ENCODE peak calls at places on chromosomes 2 and 18, in four cellular contexts. One of them, this sample, is unnamed.

GRCh38 chr2:12657560-12657959 is 59.2 kb upstream of the TRIB2 start:
- DNase-seq in HCT116: no peak
- DNase-seq in transverse colon: no peak
- DNase-seq in A549: no peak
- DNase-seq in this sample: no peak

GRCh38 chr2:227241005-227241404 is 76.6 kb downstream of the COL4A3 start:
- DNase-seq in HCT116: no peak
- DNase-seq in transverse colon: no peak
- DNase-seq in A549: no peak
- DNase-seq in this sample: no peak

GRCh38 chr2:56224316-56224715 is 40.5 kb downstream of the CCDC85A start:
- DNase-seq in HCT116: no peak
- DNase-seq in transverse colon: no peak
- DNase-seq in A549: no peak
- DNase-seq in this sample: no peak

GRCh38 chr2:36975306-36975705 is 9.0 kb upstream of the STRN start:
- DNase-seq in HCT116: no peak
- DNase-seq in transverse colon: no peak
- DNase-seq in A549: no peak
- DNase-seq in this sample: no peak

GRCh38 chr2:111617804-111618576 is 266.0 kb downstream of the ANAPC1 start:
- DNase-seq in HCT116: peak; percentile 34
- DNase-seq in transverse colon: no peak
- DNase-seq in A549: no peak
- DNase-seq in this sample: peak; percentile 17

GRCh38 chr2:199223791-199224190 is 233.9 kb downstream of the SATB2 start:
- DNase-seq in HCT116: no peak
- DNase-seq in transverse colon: no peak
- DNase-seq in A549: peak; percentile 35
- DNase-seq in this sample: no peak

GRCh38 chr2:65554765-65555561 is 122.6 kb upstream of the SPRED2 start:
- DNase-seq in HCT116: no peak
- DNase-seq in transverse colon: no peak
- DNase-seq in A549: no peak
- DNase-seq in this sample: no peak

GRCh38 chr2:179050735-179051134 is 798 bp upstream of the CCDC141 start:
- DNase-seq in HCT116: no peak
- DNase-seq in transverse colon: no peak
- DNase-seq in A549: no peak
- DNase-seq in this sample: no peak

GRCh38 chr18:34650121-34650545 is 60.0 kb upstream of the DTNA start:
- DNase-seq in HCT116: no peak
- DNase-seq in transverse colon: no peak
- DNase-seq in A549: no peak
- DNase-seq in this sample: no peak

DNA sequence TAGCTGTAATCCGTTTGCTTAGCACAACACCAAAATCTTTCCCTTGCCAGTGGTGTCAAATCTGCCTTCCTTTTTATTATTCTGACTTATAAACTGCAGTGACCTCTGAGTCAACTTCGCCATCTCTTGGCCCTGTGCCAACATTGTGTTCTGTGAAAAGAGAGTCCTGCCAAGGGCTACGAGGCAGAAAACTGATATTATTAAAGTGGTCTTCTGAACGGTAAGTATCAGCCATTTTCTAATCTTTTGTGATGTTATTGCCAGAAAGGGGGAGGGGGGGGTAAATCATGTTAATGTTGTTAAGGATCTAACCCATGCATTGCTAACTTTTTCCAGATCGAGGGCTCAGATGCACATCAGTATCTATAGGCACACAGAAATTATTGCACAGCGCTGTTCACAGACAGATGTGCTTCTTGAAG is 121.5 kb upstream of the LTBP1 start:
- DNase-seq in HCT116: no peak
- DNase-seq in transverse colon: no peak
- DNase-seq in A549: no peak
- DNase-seq in this sample: peak; percentile 63
- H3K4me3 ChIP-seq in HCT116: no peak overlapping the region
- H3K4me3 ChIP-seq in transverse colon: no peak overlapping the region
- H3K4me3 ChIP-seq in A549: no peak overlapping the region
- H3K4me3 ChIP-seq in this sample: no peak overlapping the region

GRCh38 chr2:120431386-120432292 is 85.7 kb downstream of the INHBB start:
- DNase-seq in HCT116: no peak
- DNase-seq in transverse colon: no peak
- DNase-seq in A549: no peak
- DNase-seq in this sample: no peak

GRCh38 chr2:120433816-120434290 is 87.9 kb downstream of the INHBB start:
- DNase-seq in HCT116: no peak
- DNase-seq in transverse colon: no peak
- DNase-seq in A549: no peak
- DNase-seq in this sample: peak; percentile 9

GRCh38 chr2:120430957-120431356 is 85.0 kb downstream of the INHBB start:
- DNase-seq in HCT116: no peak
- DNase-seq in transverse colon: no peak
- DNase-seq in A549: no peak
- DNase-seq in this sample: no peak

GRCh38 chr2:120432976-120433815 is 87.3 kb downstream of the INHBB start:
- DNase-seq in HCT116: no peak
- DNase-seq in transverse colon: no peak
- DNase-seq in A549: no peak
- DNase-seq in this sample: no peak

DNA sequence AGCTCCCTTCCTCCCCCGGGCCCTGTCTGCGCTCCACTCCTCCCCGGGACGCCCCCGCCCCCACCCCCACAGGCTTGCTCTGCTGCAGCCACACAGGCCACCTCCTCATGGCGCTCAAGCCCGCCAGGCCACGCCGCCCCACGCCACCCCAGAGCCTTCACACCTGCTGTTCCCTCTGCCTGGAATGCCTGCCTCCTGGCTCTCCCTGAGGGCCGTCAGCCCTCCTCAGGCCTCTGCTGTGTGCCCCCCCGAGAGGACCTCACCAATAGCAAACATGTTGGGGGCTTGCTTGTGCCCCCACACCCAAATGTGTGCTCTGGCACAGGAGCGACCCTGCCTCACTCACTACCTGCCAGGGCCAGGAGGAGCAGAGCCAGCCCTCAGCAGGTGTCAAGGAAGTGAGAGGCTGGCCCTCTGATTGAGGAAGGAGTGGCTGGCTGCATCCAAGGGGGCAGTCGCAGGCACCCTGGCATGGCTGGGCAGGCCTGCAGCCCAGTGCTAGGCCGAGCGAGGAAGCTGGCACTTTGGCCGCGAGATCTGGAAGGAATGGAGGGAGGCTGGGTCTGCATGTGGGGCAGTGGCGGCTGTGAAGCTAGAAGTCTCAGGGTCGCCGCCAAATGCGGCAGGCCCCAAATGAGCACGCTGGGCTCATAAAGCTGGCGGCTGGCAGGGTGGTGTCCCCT is 86.5 kb downstream of the INHBB start:
- DNase-seq in HCT116: no peak
- DNase-seq in transverse colon: no peak
- DNase-seq in A549: no peak
- DNase-seq in this sample: no peak
- H3K4me1 ChIP-seq in HCT116: no peaks in the 10 kb centered on the region
- H3K4me1 ChIP-seq in transverse colon: no peaks in the 10 kb centered on the region
- H3K4me1 ChIP-seq in A549: peaks cover 14% of the 10 kb centered on the region
- H3K4me1 ChIP-seq in this sample: no peaks in the 10 kb centered on the region

GRCh38 chr2:101963198-101963597 is 28.6 kb upstream of the IL1R2 start:
- DNase-seq in HCT116: no peak
- DNase-seq in transverse colon: no peak
- DNase-seq in A549: no peak
- DNase-seq in this sample: no peak

GRCh38 chr2:101958071-101958470 is 33.7 kb upstream of the IL1R2 start:
- DNase-seq in HCT116: no peak
- DNase-seq in transverse colon: no peak
- DNase-seq in A549: no peak
- DNase-seq in this sample: no peak

GRCh38 chr2:101962243-101962809 is 29.4 kb upstream of the IL1R2 start:
- DNase-seq in HCT116: no peak
- DNase-seq in transverse colon: no peak
- DNase-seq in A549: no peak
- DNase-seq in this sample: no peak

GRCh38 chr2:101960903-101961286 is 30.9 kb upstream of the IL1R2 start:
- DNase-seq in HCT116: no peak
- DNase-seq in transverse colon: no peak
- DNase-seq in A549: no peak
- DNase-seq in this sample: no peak

DNA sequence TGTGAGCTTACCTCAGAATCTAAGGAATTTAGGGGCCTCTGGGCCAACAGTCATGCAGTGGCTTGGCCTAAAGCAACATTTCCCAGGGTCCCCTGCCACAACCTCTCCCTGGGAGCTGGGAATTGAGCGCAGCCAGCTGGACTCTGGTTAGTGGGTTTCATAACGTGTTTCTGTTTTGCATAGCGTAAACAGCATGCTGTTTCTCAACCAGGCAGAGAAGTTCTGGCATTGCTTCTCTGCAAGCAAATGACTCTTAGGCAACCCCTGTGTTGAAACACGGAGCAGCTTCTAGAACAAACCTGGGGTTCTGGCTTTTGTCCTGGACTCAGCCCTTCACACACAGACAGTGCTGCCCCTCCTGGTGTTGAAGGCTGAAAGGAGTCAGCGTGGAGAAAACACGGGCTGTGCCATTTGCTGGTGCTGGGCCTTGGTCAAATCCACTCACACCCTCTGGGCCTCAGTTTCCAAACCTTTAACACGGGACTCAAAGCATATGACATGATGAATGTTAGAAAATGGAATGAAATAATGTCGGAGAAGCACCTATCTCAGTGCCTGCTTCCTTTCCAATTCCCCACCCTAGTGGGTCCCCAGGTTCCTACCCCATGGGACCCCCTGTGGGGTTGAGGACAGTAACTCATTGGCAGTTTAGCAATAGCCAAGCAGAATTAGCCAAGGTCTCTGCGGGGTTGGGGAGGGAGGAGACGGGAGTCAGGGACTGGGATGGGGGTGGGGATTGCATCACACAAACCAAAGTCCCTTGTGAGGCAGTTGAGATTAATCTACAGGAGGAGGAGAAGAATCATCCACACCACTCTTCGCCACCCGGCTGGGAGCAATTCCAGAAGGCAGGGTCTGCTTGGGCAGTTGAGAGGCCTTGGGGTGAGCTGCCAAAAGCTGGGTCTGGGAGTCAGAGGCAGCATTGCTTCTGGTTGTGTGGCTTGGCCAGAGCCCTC is 30.2 kb upstream of the IL1R2 start:
- DNase-seq in HCT116: no peak
- DNase-seq in transverse colon: peak; percentile 68
- DNase-seq in A549: no peak
- DNase-seq in this sample: peak; percentile 82
- TF ChIP-seq POLR2A in HCT116: no peak
- TF ChIP-seq POLR2A in transverse colon: no peak
- TF ChIP-seq POLR2A in A549: no peak
- TF ChIP-seq POLR2A in this sample: no peak

DNA sequence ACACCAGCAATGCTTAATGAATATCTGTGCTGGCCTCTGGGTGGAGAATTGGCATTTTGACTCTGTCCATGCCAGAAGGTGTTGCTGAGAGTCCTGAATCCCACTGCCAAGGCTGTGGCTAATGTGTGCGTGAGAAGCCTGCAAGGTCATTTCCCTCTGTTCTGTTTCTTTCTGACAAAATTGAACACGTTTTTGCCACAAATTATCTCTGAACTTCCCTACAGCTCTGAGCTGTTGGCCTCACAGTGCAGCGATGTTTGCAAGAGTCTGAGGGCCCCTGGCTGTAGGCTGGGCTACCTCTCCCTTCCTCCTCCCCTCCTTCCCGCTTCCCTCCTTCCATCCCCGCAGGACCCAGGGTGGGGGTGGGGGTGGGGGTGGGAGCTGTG is 154.1 kb upstream of the HS6ST1 start:
- DNase-seq in HCT116: no peak
- DNase-seq in transverse colon: no peak
- DNase-seq in A549: no peak
- DNase-seq in this sample: peak; percentile 67
- H3K4me3 ChIP-seq in HCT116: no peak overlapping the region
- H3K4me3 ChIP-seq in transverse colon: no peak overlapping the region
- H3K4me3 ChIP-seq in A549: no peak overlapping the region
- H3K4me3 ChIP-seq in this sample: no peak overlapping the region

GRCh38 chr18:7601249-7601620 is 34.1 kb downstream of the PTPRM start:
- DNase-seq in HCT116: no peak
- DNase-seq in transverse colon: no peak
- DNase-seq in A549: no peak
- DNase-seq in this sample: no peak

GRCh38 chr18:7601936-7602335 is 34.8 kb downstream of the PTPRM start:
- DNase-seq in HCT116: no peak
- DNase-seq in transverse colon: no peak
- DNase-seq in A549: no peak
- DNase-seq in this sample: no peak

GRCh38 chr18:7598167-7599062 is 31.3 kb downstream of the PTPRM start:
- DNase-seq in HCT116: no peak
- DNase-seq in transverse colon: no peak
- DNase-seq in A549: no peak
- DNase-seq in this sample: peak; percentile 23

GRCh38 chr18:7600036-7600435 is 32.9 kb downstream of the PTPRM start:
- DNase-seq in HCT116: no peak
- DNase-seq in transverse colon: no peak
- DNase-seq in A549: no peak
- DNase-seq in this sample: no peak

DNA sequence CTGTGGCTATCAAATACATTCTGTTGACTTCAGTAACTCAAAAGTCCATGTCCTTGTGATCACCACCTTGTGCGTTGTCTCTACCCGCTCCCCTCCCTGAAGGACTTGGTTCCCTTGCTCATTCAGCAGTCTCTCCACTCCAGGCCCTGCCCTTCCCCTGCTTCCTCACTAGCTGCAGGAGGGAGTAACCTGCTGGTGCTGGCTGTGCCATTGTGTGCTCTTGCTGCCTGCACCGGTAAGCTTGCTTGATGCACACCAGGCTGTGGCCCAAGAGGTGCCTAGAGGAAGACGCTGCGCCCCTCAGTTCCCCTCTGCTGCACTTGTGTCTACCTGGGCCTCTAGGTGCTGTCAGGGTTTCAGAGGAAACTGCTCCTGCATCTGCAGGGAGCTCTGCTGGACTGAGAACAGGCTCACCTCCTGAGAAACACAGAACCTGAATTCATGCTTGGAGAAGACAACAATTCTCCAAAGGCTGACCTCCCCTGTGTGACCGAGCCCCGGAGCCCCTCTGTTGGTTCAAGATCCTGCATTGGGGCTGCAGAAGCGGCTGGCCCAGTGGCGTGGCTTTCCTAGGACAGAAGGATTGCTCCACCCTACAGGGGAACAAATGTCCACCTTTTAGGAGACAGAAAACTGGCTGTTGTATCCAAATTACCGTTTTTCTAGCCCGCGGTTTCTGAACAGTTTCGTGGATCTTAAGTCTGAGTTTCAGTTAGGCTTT is 33.6 kb downstream of the PTPRM start:
- DNase-seq in HCT116: no peak
- DNase-seq in transverse colon: no peak
- DNase-seq in A549: no peak
- DNase-seq in this sample: no peak
- H3K4me1 ChIP-seq in HCT116: no peaks in the 10 kb centered on the region
- H3K4me1 ChIP-seq in transverse colon: no peaks in the 10 kb centered on the region
- H3K4me1 ChIP-seq in A549: peaks cover 18% of the 10 kb centered on the region
- H3K4me1 ChIP-seq in this sample: no peaks in the 10 kb centered on the region

DNA sequence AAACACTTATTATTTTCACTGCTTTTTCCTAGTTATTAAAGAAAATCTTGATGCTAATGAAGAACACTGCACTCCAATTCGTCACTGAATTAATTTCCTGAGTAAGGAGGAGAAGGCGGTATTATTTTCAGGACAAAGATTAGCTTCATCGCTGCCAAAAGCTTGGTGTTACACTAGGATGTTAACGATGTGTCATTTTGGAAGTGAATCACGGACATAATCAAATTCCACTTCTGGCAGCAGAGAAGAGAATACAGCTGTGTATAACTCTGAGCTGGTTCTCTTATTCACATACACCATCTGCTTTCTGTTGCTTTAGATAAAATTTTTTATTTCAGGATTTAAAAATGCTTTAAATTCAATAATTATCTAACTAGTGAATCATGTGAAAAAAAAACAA is 74.1 kb downstream of the SCG2 start:
- DNase-seq in HCT116: no peak
- DNase-seq in transverse colon: no peak
- DNase-seq in A549: no peak
- DNase-seq in this sample: no peak
- TF ChIP-seq POLR2A in HCT116: no peak
- TF ChIP-seq POLR2A in transverse colon: no peak
- TF ChIP-seq POLR2A in A549: no peak
- TF ChIP-seq POLR2A in this sample: no peak

This sample was measured in testis.